ENCODE peak calls at places on chromosomes 1 and 21, in four cellular contexts. R, L, W and F are unnamed samples.

GRCh38 chr1:91742848-91743292 is 143.1 kb downstream of the TGFBR3 start:
- DNase-seq in W (no peak), L (no peak), R (no peak), F (no peak)

GRCh38 chr1:227942716-227943261 is 4.9 kb downstream of the WNT9A start:
- DNase-seq in L (no peak), W (no peak), R (no peak), F (no peak)

GRCh38 chr21:35088235-35088865 is 39.2 kb upstream of the RUNX1 start:
- DNase-seq in L (no peak), W (no peak), R (no peak), F (no peak)

GRCh38 chr1:44089371-44090070 is 29.1 kb upstream of the KLF17 start:
- DNase-seq in W (no peak), R (peak), L (no peak), F (no peak)

GRCh38 chr1:161119379-161120061 is 1.6 kb downstream of the NIT1 start:
- DNase-seq in W (peak), L (peak), R (peak), F (peak)

GRCh38 chr1:97340951-97341350 is 579.9 kb downstream of the DPYD start:
- DNase-seq in W (no peak), L (no peak), R (no peak), F (no peak)

GRCh38 chr1:186302378-186302920 is 72.6 kb downstream of the TPR start:
- DNase-seq in L (no peak), W (no peak), R (no peak), F (no peak)

GRCh38 chr1:10649484-10650201 is 146.8 kb downstream of the CASZ1 start:
- DNase-seq in R (no peak), L (no peak), W (peak), F (no peak)

GRCh38 chr1:229922249-229922648 is 144.8 kb upstream of the GALNT2 start:
- DNase-seq in R (no peak), W (no peak), L (no peak), F (no peak)

GRCh38 chr1:184664042-184664659 is 90.5 kb downstream of the EDEM3 start:
- DNase-seq in R (peak), W (peak), L (peak), F (peak)

GRCh38 chr21:19853709-19854575 is 1144.3 kb upstream of the NCAM2 start:
- DNase-seq in R (peak), W (peak), L (no peak), F (no peak)

GRCh38 chr1:180193371-180194047 is 36.6 kb upstream of the LHX4 start:
- DNase-seq in W (no peak), R (no peak), L (no peak), F (peak)

GRCh38 chr1:96360036-96360795 is 361.4 kb upstream of the PTBP2 start:
- DNase-seq in W (no peak), R (no peak), L (no peak), F (no peak)

GRCh38 chr1:55813619-55814018 is 598.5 kb upstream of the USP24 start:
- DNase-seq in R (no peak), L (no peak), W (no peak), F (no peak)

GRCh38 chr1:200654660-200655059 is 15.0 kb downstream of the DDX59 start:
- DNase-seq in W (no peak), R (no peak), L (no peak), F (no peak)

GRCh38 chr21:45278156-45278911 is 9.4 kb downstream of the POFUT2 start:
- DNase-seq in L (no peak), W (peak), R (no peak), F (peak)

GRCh38 chr1:32536117-32536516 is 3.1 kb upstream of the ZBTB8A start:
- DNase-seq in L (no peak), W (no peak), R (no peak), F (no peak)

GRCh38 chr21:21851657-21852056 is 853.4 kb downstream of the NCAM2 start:
- DNase-seq in R (no peak), W (no peak), L (no peak), F (no peak)

GRCh38 chr1:74197657-74198552 is at the start of the genes FPGT and LRRIQ3:
- DNase-seq in R (peak), L (peak), W (peak), F (peak)

GRCh38 chr1:33346921-33347649 is 26.2 kb upstream of the A3GALT2 start:
- DNase-seq in R (no peak), W (no peak), L (no peak), F (no peak)

GRCh38 chr1:25531082-25531461 is 12.3 kb upstream of the LDLRAP1 start:
- DNase-seq in W (no peak), R (no peak), L (no peak), F (no peak)

GRCh38 chr1:8335246-8335645 is 17.3 kb downstream of the SLC45A1 start:
- DNase-seq in W (no peak), R (no peak), L (no peak), F (no peak)

GRCh38 chr21:33433001-33433400 is 29.8 kb downstream of the IFNGR2 start:
- DNase-seq in R (no peak), W (no peak), L (no peak), F (no peak)